ENCODE peak calls at places on chromosomes 13 and 19, in four cellular contexts. One of them, this sample, is unnamed.

GRCh38 chr13:94309997-94310842 is 169.3 kb downstream of the DCT start:
- ATAC-seq in heart right ventricle: peak
- ATAC-seq in foreskin keratinocyte: peak
- ATAC-seq in lower lobe of right lung: no peak
- ATAC-seq in this sample: peak

GRCh38 chr13:75508002-75508548 is 26.1 kb upstream of the TBC1D4 start:
- ATAC-seq in heart right ventricle: no peak
- ATAC-seq in foreskin keratinocyte: no peak
- ATAC-seq in lower lobe of right lung: peak
- ATAC-seq in this sample: no peak

GRCh38 chr19:56170261-56170660 is 5.5 kb upstream of the GALP start:
- ATAC-seq in heart right ventricle: peak
- ATAC-seq in foreskin keratinocyte: peak
- ATAC-seq in lower lobe of right lung: peak
- ATAC-seq in this sample: peak

GRCh38 chr13:24675806-24676570 is 4.2 kb upstream of the ATP12A start:
- ATAC-seq in heart right ventricle: no peak
- ATAC-seq in foreskin keratinocyte: no peak
- ATAC-seq in lower lobe of right lung: no peak
- ATAC-seq in this sample: no peak

GRCh38 chr13:106129273-106129672 is 406.2 kb downstream of the EFNB2 start:
- ATAC-seq in heart right ventricle: no peak
- ATAC-seq in foreskin keratinocyte: no peak
- ATAC-seq in lower lobe of right lung: no peak
- ATAC-seq in this sample: no peak

GRCh38 chr13:95075506-95075905 is 225.7 kb downstream of the ABCC4 start:
- ATAC-seq in heart right ventricle: no peak
- ATAC-seq in foreskin keratinocyte: no peak
- ATAC-seq in lower lobe of right lung: no peak
- ATAC-seq in this sample: no peak

GRCh38 chr19:13396256-13397080 is 109.8 kb downstream of the CACNA1A start:
- ATAC-seq in heart right ventricle: peak
- ATAC-seq in foreskin keratinocyte: no peak
- ATAC-seq in lower lobe of right lung: peak
- ATAC-seq in this sample: peak

GRCh38 chr13:94416454-94417080 is 62.9 kb downstream of the DCT start:
- ATAC-seq in heart right ventricle: no peak
- ATAC-seq in foreskin keratinocyte: peak
- ATAC-seq in lower lobe of right lung: peak
- ATAC-seq in this sample: no peak

GRCh38 chr19:719636-720377 is 11.1 kb downstream of the PALM start:
- ATAC-seq in heart right ventricle: no peak
- ATAC-seq in foreskin keratinocyte: no peak
- ATAC-seq in lower lobe of right lung: no peak
- ATAC-seq in this sample: peak

GRCh38 chr13:79808475-79808874 is 327.5 kb downstream of the NDFIP2 start:
- ATAC-seq in heart right ventricle: no peak
- ATAC-seq in foreskin keratinocyte: no peak
- ATAC-seq in lower lobe of right lung: no peak
- ATAC-seq in this sample: no peak

GRCh38 chr13:98792321-98792720 is 39.8 kb upstream of the SLC15A1 start:
- ATAC-seq in heart right ventricle: no peak
- ATAC-seq in foreskin keratinocyte: no peak
- ATAC-seq in lower lobe of right lung: no peak
- ATAC-seq in this sample: no peak

GRCh38 chr13:22428188-22428828 is 752.5 kb upstream of the SGCG start:
- ATAC-seq in heart right ventricle: peak
- ATAC-seq in foreskin keratinocyte: no peak
- ATAC-seq in lower lobe of right lung: peak
- ATAC-seq in this sample: no peak

GRCh38 chr19:29940971-29941585 is 961 bp upstream of the URI1 start:
- ATAC-seq in heart right ventricle: no peak
- ATAC-seq in foreskin keratinocyte: peak
- ATAC-seq in lower lobe of right lung: no peak
- ATAC-seq in this sample: no peak

GRCh38 chr19:2446390-2446789 is 10.4 kb downstream of the LMNB2 start:
- ATAC-seq in heart right ventricle: no peak
- ATAC-seq in foreskin keratinocyte: no peak
- ATAC-seq in lower lobe of right lung: no peak
- ATAC-seq in this sample: no peak

GRCh38 chr19:44142014-44142523 is 715 bp downstream of the ZNF234 start:
- ATAC-seq in heart right ventricle: peak
- ATAC-seq in foreskin keratinocyte: peak
- ATAC-seq in lower lobe of right lung: peak
- ATAC-seq in this sample: no peak

GRCh38 chr13:49533586-49534269 is 38.0 kb downstream of the PHF11 start:
- ATAC-seq in heart right ventricle: no peak
- ATAC-seq in foreskin keratinocyte: no peak
- ATAC-seq in lower lobe of right lung: no peak
- ATAC-seq in this sample: no peak

GRCh38 chr19:42176649-42176989 is 40.9 kb downstream of the DEDD2 start:
- ATAC-seq in heart right ventricle: peak
- ATAC-seq in foreskin keratinocyte: peak
- ATAC-seq in lower lobe of right lung: peak
- ATAC-seq in this sample: peak

GRCh38 chr13:74230984-74231443 is 96.8 kb upstream of the KLF12 start:
- ATAC-seq in heart right ventricle: no peak
- ATAC-seq in foreskin keratinocyte: no peak
- ATAC-seq in lower lobe of right lung: no peak
- ATAC-seq in this sample: no peak

GRCh38 chr13:23901365-23901764 is 4.1 kb upstream of the C1QTNF9B start:
- ATAC-seq in heart right ventricle: no peak
- ATAC-seq in foreskin keratinocyte: peak
- ATAC-seq in lower lobe of right lung: no peak
- ATAC-seq in this sample: no peak

This sample was measured in gastroesophageal sphincter.